ENCODE peak calls at places on chromosomes 13 and 19, in five cellular contexts. L is caudate nucleus, T is NCI-H1417, E is ecto neural progenitor cell, V is GM12865. B is an unnamed sample.

GRCh38 chr19:38711726-38712153 is 32.5 kb downstream of the CAPN12 start:
- DNase-seq in T (no peak), L (no peak), V (no peak), E (no peak), B (no peak)

GRCh38 chr19:11538232-11539036 is at the start of gene CNN1:
- DNase-seq in V (no peak), E (peak; percentile 76), T (no peak), L (no peak), B (no peak)

GRCh38 chr19:15123900-15124299 is 16.7 kb downstream of the SYDE1 start:
- DNase-seq in T (no peak), E (no peak), L (no peak), V (no peak), B (no peak)

GRCh38 chr19:1494115-1494815 is 3.3 kb downstream of the REEP6 start:
- DNase-seq in T (no peak), V (no peak), L (no peak), E (no peak), B (no peak)

GRCh38 chr19:41860419-41861097 is 503 bp downstream of the RPS19 start:
- DNase-seq in T (no peak), E (no peak), L (no peak), V (peak; percentile 37), B (peak; percentile 45)

GRCh38 chr19:6947745-6948144 is 60.4 kb downstream of the ADGRE1 start:
- DNase-seq in E (no peak), T (no peak), V (peak; percentile 80), L (no peak), B (no peak)

GRCh38 chr19:2425622-2426581 is 1.5 kb downstream of the TIMM13 start:
- DNase-seq in L (no peak), V (no peak), T (no peak), E (no peak), B (no peak)

GRCh38 chr13:80141114-80141849 is 199.6 kb downstream of the SPRY2 start:
- DNase-seq in T (no peak), V (no peak), E (no peak), L (no peak), B (no peak)

GRCh38 chr19:34359954-34360315 is 5.1 kb upstream of the GPI start:
- DNase-seq in V (no peak), L (no peak), E (no peak), T (no peak), B (no peak)

GRCh38 chr13:91142572-91142971 is 204.9 kb upstream of the MIR17HG start:
- DNase-seq in T (no peak), E (no peak), V (no peak), L (no peak), B (no peak)

GRCh38 chr19:42850981-42851717 is 28.4 kb downstream of the PSG1 start:
- DNase-seq in V (no peak), T (no peak), L (no peak), E (no peak), B (no peak)

GRCh38 chr19:3433313-3433712 is 47.0 kb downstream of the SMIM24 start:
- DNase-seq in T (no peak), L (no peak), V (no peak), E (no peak), B (no peak)

GRCh38 chr13:30145709-30146367 is 161.5 kb downstream of the KATNAL1 start:
- DNase-seq in E (no peak), T (no peak), L (no peak), V (peak; percentile 93), B (no peak)